ENCODE peak calls at places on chromosome 10, in five cellular contexts. S is stimulated activated naive B cell treated with anti-CD40 and anti-IgM and Interleukin-4, amounts not matched to agents 10 μg/mL and 1 μg/mL and 100 μg/mL, for 72 hours; W is mesothelial cell of epicardium; N is HTR-8/SVneo; Q is left ventricle myocardium inferior. Z is an unnamed sample.

GRCh38 chr10:71074176-71074755 is 138.1 kb upstream of the UNC5B start:
- DNase-seq in S (no peak), W (no peak), Q (no peak), N (no peak), Z (no peak)

GRCh38 chr10:96168546-96168945 is 38.4 kb downstream of the ZNF518A start:
- DNase-seq in N (no peak), Q (no peak), S (no peak), W (no peak), Z (no peak)

GRCh38 chr10:36899652-36900051 is 225.7 kb upstream of the ANKRD30A start:
- DNase-seq in Q (no peak), S (no peak), N (no peak), W (no peak), Z (no peak)

GRCh38 chr10:76080991-76081390 is 649.6 kb downstream of the LRMDA start:
- DNase-seq in S (no peak), W (no peak), N (no peak), Q (no peak), Z (no peak)

GRCh38 chr10:15252396-15252795 is 83.9 kb upstream of the NMT2 start:
- DNase-seq in W (no peak), S (no peak), Q (no peak), N (no peak), Z (no peak)

GRCh38 chr10:14648042-14648765 is 126.5 kb downstream of the FAM107B start:
- DNase-seq in N (no peak), W (no peak), S (peak), Q (peak), Z (peak)

GRCh38 chr10:24969732-24970330 is 17.4 kb upstream of the PRTFDC1 start:
- DNase-seq in S (no peak), Q (no peak), N (no peak), W (no peak), Z (no peak)

GRCh38 chr10:12165992-12166775 is 29.5 kb downstream of the NUDT5 start:
- DNase-seq in S (no peak), Q (no peak), W (no peak), N (no peak), Z (no peak)

GRCh38 chr10:97849101-97849490 is 547 bp upstream of the GOLGA7B start:
- DNase-seq in W (no peak), N (no peak), Q (no peak), S (no peak), Z (no peak)

GRCh38 chr10:126397640-126398382 is 9.5 kb upstream of the ADAM12 start:
- DNase-seq in N (peak), W (no peak), Q (no peak), S (no peak), Z (no peak)

GRCh38 chr10:125985557-125986246 is 89.3 kb downstream of the FANK1 start:
- DNase-seq in N (no peak), S (no peak), Q (no peak), W (no peak), Z (no peak)

GRCh38 chr10:2214035-2214434 is 476.7 kb upstream of the ADARB2 start:
- DNase-seq in S (no peak), N (peak), Q (no peak), W (no peak), Z (no peak)

GRCh38 chr10:114605155-114605797 is 52.8 kb downstream of the ABLIM1 start:
- DNase-seq in W (no peak), S (no peak), Q (no peak), N (no peak), Z (no peak)

GRCh38 chr10:8129438-8129837 is 75.0 kb downstream of the GATA3 start:
- DNase-seq in S (no peak), Q (no peak), N (no peak), W (no peak), Z (no peak)

GRCh38 chr10:86198271-86198670 is 168.3 kb downstream of the GRID1 start:
- DNase-seq in S (no peak), Q (no peak), W (no peak), N (no peak), Z (no peak)

GRCh38 chr10:7301039-7301768 is 109.6 kb downstream of the SFMBT2 start:
- DNase-seq in Q (no peak), N (no peak), S (no peak), W (no peak), Z (no peak)

Z was measured in naive thymus-derived CD8-positive, alpha-beta T cell.